ENCODE peak calls at places on chromosomes 5 and 9, in ten cellular contexts. L is epithelial cell of esophagus; R is ovary; Z is mesendoderm; S is amniotic stem cell; D is colonic mucosa; X is NCI-H1048; V is stimulated activated CD4-positive, alpha-beta T cell treated with anti-CD3 and anti-CD28 coated beads, Interleukin-4, amount 100 ng/mL, for 4 hours; I is activated T-cell treated with anti-CD3 and anti-CD28 coated beads for 24 hours; N is NAMALWA. F is an unnamed sample.

GRCh38 chr9:36718612-36719011 is 145.9 kb downstream of the MELK start:
- DNase-seq in X (no peak), N (no peak), I (no peak), S (no peak), V (no peak), Z (no peak), L (no peak), R (no peak), D (no peak), F (no peak)

GRCh38 chr5:55994502-55994997 is at the start of gene IL6ST:
- DNase-seq in L (peak), X (no peak), I (peak), D (peak), V (no peak), R (no peak), S (peak), N (no peak), Z (peak), F (peak)

GRCh38 chr5:74256947-74257573 is 383.5 kb downstream of the ENC1 start:
- DNase-seq in Z (no peak), I (no peak), R (peak), D (peak), N (no peak), S (no peak), X (no peak), V (no peak), L (no peak), F (no peak)

GRCh38 chr5:41246376-41246775 is 33.0 kb upstream of the C6 start:
- DNase-seq in R (no peak), I (no peak), D (no peak), Z (no peak), N (no peak), L (peak), X (no peak), V (no peak), S (peak), F (peak)

GRCh38 chr5:6587171-6587570 is 45.7 kb downstream of the NSUN2 start:
- DNase-seq in Z (no peak), X (no peak), S (no peak), I (no peak), V (no peak), D (no peak), N (no peak), L (no peak), R (no peak), F (no peak)

GRCh38 chr5:123795688-123796087 is 283.7 kb downstream of the CSNK1G3 start:
- DNase-seq in S (no peak), R (no peak), V (no peak), X (no peak), D (no peak), N (no peak), I (no peak), Z (no peak), L (peak), F (no peak)

GRCh38 chr9:21974542-21975409 is 19.4 kb downstream of the CDKN2A start:
- DNase-seq in X (no peak), R (no peak), V (peak), L (peak), I (no peak), D (no peak), S (peak), N (no peak), Z (peak), F (no peak)

GRCh38 chr5:34452170-34452828 is 203.8 kb upstream of the RAI14 start:
- DNase-seq in X (peak), V (no peak), I (no peak), S (no peak), N (no peak), D (no peak), R (no peak), L (peak), Z (peak), F (no peak)

GRCh38 chr5:158166424-158166823 is 307.5 kb upstream of the CLINT1 start:
- DNase-seq in X (no peak), D (no peak), N (no peak), V (no peak), R (no peak), S (no peak), I (no peak), Z (peak), L (no peak), F (no peak)

GRCh38 chr5:124007675-124008398 is 495.9 kb downstream of the CSNK1G3 start:
- DNase-seq in S (no peak), X (no peak), I (no peak), R (no peak), V (no peak), N (peak), L (peak), D (no peak), Z (peak), F (no peak)

GRCh38 chr5:141785135-141785534 is 93.1 kb downstream of the PCDH1 start:
- DNase-seq in L (no peak), N (no peak), X (no peak), V (no peak), I (no peak), R (no peak), Z (no peak), D (peak), S (no peak), F (no peak)

GRCh38 chr5:170614071-170614490 is 110.3 kb downstream of the KCNIP1 start:
- DNase-seq in L (no peak), N (no peak), V (no peak), I (no peak), D (no peak), Z (peak), S (no peak), R (no peak), X (no peak), F (no peak)

GRCh38 chr9:69674112-69674511 is 1.9 kb upstream of the APBA1 start:
- DNase-seq in S (no peak), I (no peak), N (no peak), D (no peak), Z (peak), R (no peak), X (no peak), V (no peak), L (peak), F (no peak)

GRCh38 chr5:76809141-76809540 is 9.7 kb upstream of the F2RL1 start:
- DNase-seq in I (no peak), Z (peak), V (no peak), L (peak), S (no peak), D (no peak), N (no peak), X (no peak), R (no peak), F (no peak)

GRCh38 chr9:120383611-120383998 is 196.4 kb downstream of the CDK5RAP2 start:
- DNase-seq in X (no peak), S (no peak), Z (no peak), N (no peak), R (no peak), V (no peak), I (no peak), L (no peak), D (no peak), F (no peak)

GRCh38 chr9:131837316-131837715 is 97.4 kb upstream of the RAPGEF1 start:
- DNase-seq in R (no peak), V (no peak), N (no peak), X (no peak), Z (peak), L (peak), S (no peak), I (no peak), D (no peak), F (no peak)

GRCh38 chr9:125255781-125256391 is 5.7 kb upstream of the GAPVD1 start:
- DNase-seq in D (no peak), I (no peak), L (peak), X (no peak), Z (no peak), R (no peak), V (no peak), N (peak), S (no peak), F (no peak)

GRCh38 chr9:133640580-133641395 is 4.6 kb downstream of the DBH start:
- DNase-seq in N (no peak), X (no peak), I (no peak), L (no peak), D (no peak), Z (no peak), R (no peak), S (no peak), V (no peak), F (no peak)

GRCh38 chr9:120919639-120920494 is 6.7 kb downstream of the TRAF1 start:
- DNase-seq in S (no peak), N (no peak), Z (no peak), X (no peak), I (no peak), V (no peak), R (no peak), L (no peak), D (no peak), F (no peak)

GRCh38 chr5:5217371-5217770 is 77.2 kb downstream of the ADAMTS16 start:
- DNase-seq in D (no peak), Z (no peak), I (no peak), N (peak), X (no peak), S (no peak), L (no peak), R (no peak), V (no peak), F (no peak)